ENCODE peak calls at places on chromosomes 3 and 15, in ten cellular contexts. One of them, this sample, is unnamed.

GRCh38 chr3:114671741-114672510 is 378.1 kb downstream of the TIGIT start:
- DNase-seq in right lobe of liver: no peak
- DNase-seq in ovary: no peak
- DNase-seq in neural progenitor cell: no peak
- DNase-seq in PC-3: no peak
- DNase-seq in aorta: no peak
- DNase-seq in HepG2: no peak
- DNase-seq in mammary epithelial cell: no peak
- DNase-seq in suprapubic skin: no peak
- DNase-seq in colonic mucosa: no peak
- DNase-seq in this sample: no peak

GRCh38 chr3:125054436-125055164 is 1.2 kb downstream of the HEG1 start:
- DNase-seq in right lobe of liver: no peak
- DNase-seq in ovary: no peak
- DNase-seq in neural progenitor cell: peak; percentile 53
- DNase-seq in PC-3: peak; percentile 38
- DNase-seq in aorta: no peak
- DNase-seq in HepG2: peak; percentile 85
- DNase-seq in mammary epithelial cell: peak; percentile 43
- DNase-seq in suprapubic skin: no peak
- DNase-seq in colonic mucosa: peak; percentile 30
- DNase-seq in this sample: no peak

GRCh38 chr15:100116416-100117190 is 225.2 kb downstream of the ADAMTS17 start:
- DNase-seq in right lobe of liver: no peak
- DNase-seq in ovary: peak; percentile 94
- DNase-seq in neural progenitor cell: no peak
- DNase-seq in PC-3: no peak
- DNase-seq in aorta: no peak
- DNase-seq in HepG2: no peak
- DNase-seq in mammary epithelial cell: no peak
- DNase-seq in suprapubic skin: no peak
- DNase-seq in colonic mucosa: no peak
- DNase-seq in this sample: no peak

GRCh38 chr15:75836953-75837321 is 6.3 kb upstream of the UBE2Q2 start:
- DNase-seq in right lobe of liver: no peak
- DNase-seq in ovary: no peak
- DNase-seq in neural progenitor cell: no peak
- DNase-seq in PC-3: peak; percentile 71
- DNase-seq in aorta: peak; percentile 65
- DNase-seq in HepG2: no peak
- DNase-seq in mammary epithelial cell: peak; percentile 82
- DNase-seq in suprapubic skin: no peak
- DNase-seq in colonic mucosa: no peak
- DNase-seq in this sample: peak; percentile 76

GRCh38 chr3:42719002-42719401 is 16.4 kb upstream of the HHATL start:
- DNase-seq in right lobe of liver: no peak
- DNase-seq in ovary: no peak
- DNase-seq in neural progenitor cell: no peak
- DNase-seq in PC-3: no peak
- DNase-seq in aorta: no peak
- DNase-seq in HepG2: no peak
- DNase-seq in mammary epithelial cell: no peak
- DNase-seq in suprapubic skin: no peak
- DNase-seq in colonic mucosa: no peak
- DNase-seq in this sample: no peak

GRCh38 chr15:66894363-66894762 is 171.0 kb upstream of the SMAD3 start:
- DNase-seq in right lobe of liver: no peak
- DNase-seq in ovary: no peak
- DNase-seq in neural progenitor cell: no peak
- DNase-seq in PC-3: peak; percentile 23
- DNase-seq in aorta: no peak
- DNase-seq in HepG2: peak; percentile 23
- DNase-seq in mammary epithelial cell: no peak
- DNase-seq in suprapubic skin: peak; percentile 7
- DNase-seq in colonic mucosa: peak; percentile 3
- DNase-seq in this sample: no peak

GRCh38 chr3:60636846-60637245 is 614.4 kb downstream of the FHIT start:
- DNase-seq in right lobe of liver: no peak
- DNase-seq in ovary: no peak
- DNase-seq in neural progenitor cell: peak; percentile 8
- DNase-seq in PC-3: peak; percentile 73
- DNase-seq in aorta: no peak
- DNase-seq in HepG2: no peak
- DNase-seq in mammary epithelial cell: peak; percentile 21
- DNase-seq in suprapubic skin: no peak
- DNase-seq in colonic mucosa: no peak
- DNase-seq in this sample: no peak

GRCh38 chr3:38039899-38040261 is 872 bp downstream of the DLEC1 start:
- DNase-seq in right lobe of liver: peak; percentile 50
- DNase-seq in ovary: no peak
- DNase-seq in neural progenitor cell: peak; percentile 41
- DNase-seq in PC-3: no peak
- DNase-seq in aorta: peak; percentile 83
- DNase-seq in HepG2: no peak
- DNase-seq in mammary epithelial cell: no peak
- DNase-seq in suprapubic skin: no peak
- DNase-seq in colonic mucosa: peak; percentile 73
- DNase-seq in this sample: no peak

GRCh38 chr3:194043516-194043915 is 92.4 kb upstream of the HES1 start:
- DNase-seq in right lobe of liver: no peak
- DNase-seq in ovary: no peak
- DNase-seq in neural progenitor cell: no peak
- DNase-seq in PC-3: peak; percentile 38
- DNase-seq in aorta: no peak
- DNase-seq in HepG2: no peak
- DNase-seq in mammary epithelial cell: peak; percentile 40
- DNase-seq in suprapubic skin: no peak
- DNase-seq in colonic mucosa: no peak
- DNase-seq in this sample: peak; percentile 58

GRCh38 chr15:54518145-54518941 is 540.1 kb downstream of the UNC13C start:
- DNase-seq in right lobe of liver: no peak
- DNase-seq in ovary: no peak
- DNase-seq in neural progenitor cell: no peak
- DNase-seq in PC-3: no peak
- DNase-seq in aorta: no peak
- DNase-seq in HepG2: no peak
- DNase-seq in mammary epithelial cell: no peak
- DNase-seq in suprapubic skin: no peak
- DNase-seq in colonic mucosa: no peak
- DNase-seq in this sample: no peak

GRCh38 chr3:179181993-179182551 is 33.9 kb downstream of the PIK3CA start:
- DNase-seq in right lobe of liver: no peak
- DNase-seq in ovary: no peak
- DNase-seq in neural progenitor cell: no peak
- DNase-seq in PC-3: peak; percentile 19
- DNase-seq in aorta: no peak
- DNase-seq in HepG2: no peak
- DNase-seq in mammary epithelial cell: peak; percentile 36
- DNase-seq in suprapubic skin: no peak
- DNase-seq in colonic mucosa: no peak
- DNase-seq in this sample: peak; percentile 7

GRCh38 chr3:42547401-42547945 is 34.3 kb downstream of the SEC22C start:
- DNase-seq in right lobe of liver: peak; percentile 75
- DNase-seq in ovary: peak; percentile 70
- DNase-seq in neural progenitor cell: peak; percentile 71
- DNase-seq in PC-3: peak; percentile 76
- DNase-seq in aorta: peak; percentile 73
- DNase-seq in HepG2: peak; percentile 23
- DNase-seq in mammary epithelial cell: peak; percentile 36
- DNase-seq in suprapubic skin: peak; percentile 88
- DNase-seq in colonic mucosa: peak; percentile 72
- DNase-seq in this sample: peak; percentile 35

GRCh38 chr3:66428733-66429132 is 72.1 kb downstream of the LRIG1 start:
- DNase-seq in right lobe of liver: peak; percentile 79
- DNase-seq in ovary: peak; percentile 80
- DNase-seq in neural progenitor cell: no peak
- DNase-seq in PC-3: peak; percentile 84
- DNase-seq in aorta: peak; percentile 76
- DNase-seq in HepG2: no peak
- DNase-seq in mammary epithelial cell: peak; percentile 93
- DNase-seq in suprapubic skin: peak; percentile 86
- DNase-seq in colonic mucosa: peak; percentile 68
- DNase-seq in this sample: peak; percentile 84

GRCh38 chr3:129596194-129597086 is 10.0 kb downstream of the PLXND1 start:
- DNase-seq in right lobe of liver: peak; percentile 66
- DNase-seq in ovary: peak; percentile 93
- DNase-seq in neural progenitor cell: peak; percentile 65
- DNase-seq in PC-3: no peak
- DNase-seq in aorta: peak; percentile 94
- DNase-seq in HepG2: peak; percentile 91
- DNase-seq in mammary epithelial cell: no peak
- DNase-seq in suprapubic skin: peak; percentile 94
- DNase-seq in colonic mucosa: peak; percentile 67
- DNase-seq in this sample: no peak

GRCh38 chr15:79179597-79179996 is 89.0 kb upstream of the RASGRF1 start:
- DNase-seq in right lobe of liver: no peak
- DNase-seq in ovary: no peak
- DNase-seq in neural progenitor cell: no peak
- DNase-seq in PC-3: no peak
- DNase-seq in aorta: no peak
- DNase-seq in HepG2: no peak
- DNase-seq in mammary epithelial cell: no peak
- DNase-seq in suprapubic skin: no peak
- DNase-seq in colonic mucosa: no peak
- DNase-seq in this sample: no peak
- H3K27ac ChIP-seq in right lobe of liver: no peak overlapping the region
- H3K27ac ChIP-seq in ovary: no peak overlapping the region
- H3K27ac ChIP-seq in neural progenitor cell: no peak overlapping the region
- H3K27ac ChIP-seq in PC-3: no peak overlapping the region
- H3K27ac ChIP-seq in aorta: no peak overlapping the region
- H3K27ac ChIP-seq in HepG2: no peak overlapping the region
- H3K27ac ChIP-seq in mammary epithelial cell: no peak overlapping the region
- H3K27ac ChIP-seq in suprapubic skin: no peak overlapping the region
- H3K27ac ChIP-seq in colonic mucosa: no peak overlapping the region
- H3K27ac ChIP-seq in this sample: no peak overlapping the region

GRCh38 chr3:73405853-73406252 is 218.9 kb downstream of the PDZRN3 start:
- DNase-seq in right lobe of liver: no peak
- DNase-seq in ovary: no peak
- DNase-seq in neural progenitor cell: no peak
- DNase-seq in PC-3: no peak
- DNase-seq in aorta: no peak
- DNase-seq in HepG2: no peak
- DNase-seq in mammary epithelial cell: no peak
- DNase-seq in suprapubic skin: no peak
- DNase-seq in colonic mucosa: no peak
- DNase-seq in this sample: no peak

GRCh38 chr3:73405000-73405399 is 219.7 kb downstream of the PDZRN3 start:
- DNase-seq in right lobe of liver: no peak
- DNase-seq in ovary: no peak
- DNase-seq in neural progenitor cell: no peak
- DNase-seq in PC-3: no peak
- DNase-seq in aorta: no peak
- DNase-seq in HepG2: no peak
- DNase-seq in mammary epithelial cell: no peak
- DNase-seq in suprapubic skin: no peak
- DNase-seq in colonic mucosa: no peak
- DNase-seq in this sample: no peak

GRCh38 chr3:73407572-73407971 is 217.2 kb downstream of the PDZRN3 start:
- DNase-seq in right lobe of liver: no peak
- DNase-seq in ovary: no peak
- DNase-seq in neural progenitor cell: no peak
- DNase-seq in PC-3: no peak
- DNase-seq in aorta: no peak
- DNase-seq in HepG2: no peak
- DNase-seq in mammary epithelial cell: no peak
- DNase-seq in suprapubic skin: no peak
- DNase-seq in colonic mucosa: no peak
- DNase-seq in this sample: no peak

GRCh38 chr3:73401616-73402265 is 223.0 kb downstream of the PDZRN3 start:
- DNase-seq in right lobe of liver: no peak
- DNase-seq in ovary: peak; percentile 65
- DNase-seq in neural progenitor cell: no peak
- DNase-seq in PC-3: no peak
- DNase-seq in aorta: no peak
- DNase-seq in HepG2: no peak
- DNase-seq in mammary epithelial cell: no peak
- DNase-seq in suprapubic skin: no peak
- DNase-seq in colonic mucosa: peak; percentile 60
- DNase-seq in this sample: no peak

GRCh38 chr3:73404450-73404849 is 220.3 kb downstream of the PDZRN3 start:
- DNase-seq in right lobe of liver: no peak
- DNase-seq in ovary: no peak
- DNase-seq in neural progenitor cell: peak; percentile 61
- DNase-seq in PC-3: no peak
- DNase-seq in aorta: no peak
- DNase-seq in HepG2: no peak
- DNase-seq in mammary epithelial cell: no peak
- DNase-seq in suprapubic skin: no peak
- DNase-seq in colonic mucosa: no peak
- DNase-seq in this sample: no peak
- H3K4me1 ChIP-seq in right lobe of liver: no peaks in the 10 kb centered on the region
- H3K4me1 ChIP-seq in ovary: peaks cover 34% of the 10 kb centered on the region
- H3K4me1 ChIP-seq in neural progenitor cell: peaks cover 18% of the 10 kb centered on the region
- H3K4me1 ChIP-seq in PC-3: no peaks in the 10 kb centered on the region
- H3K4me1 ChIP-seq in aorta: peaks cover 11% of the 10 kb centered on the region
- H3K4me1 ChIP-seq in HepG2: no peaks in the 10 kb centered on the region
- H3K4me1 ChIP-seq in mammary epithelial cell: no peaks in the 10 kb centered on the region
- H3K4me1 ChIP-seq in suprapubic skin: peaks cover 20% of the 10 kb centered on the region
- H3K4me1 ChIP-seq in colonic mucosa: no peaks in the 10 kb centered on the region
- H3K4me1 ChIP-seq in this sample: no peaks in the 10 kb centered on the region

DNA sequence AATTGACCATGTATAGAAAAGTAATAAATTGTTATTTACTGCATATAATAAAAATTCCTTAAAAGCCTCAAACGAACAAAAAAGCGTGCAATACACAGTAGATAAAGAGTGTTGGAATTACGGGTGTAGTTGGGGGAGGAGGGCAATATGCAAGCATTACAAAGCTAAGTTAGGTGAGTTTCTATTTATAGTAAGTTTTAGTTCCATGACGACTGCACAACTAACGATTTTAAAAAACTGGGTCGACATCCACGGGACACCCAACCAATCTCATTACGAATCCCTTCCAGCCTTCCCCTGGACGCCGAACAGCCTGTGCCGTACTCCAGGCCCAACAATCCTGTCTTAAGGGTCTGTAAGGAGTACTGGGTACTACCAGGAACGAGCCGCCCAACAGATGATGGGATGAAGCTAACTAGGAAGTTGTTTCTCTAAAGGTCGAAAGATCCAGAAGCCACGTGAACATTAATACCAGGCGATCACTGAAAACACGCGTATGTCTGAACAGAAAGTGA is 682 bp downstream of the POLQ start:
- DNase-seq in right lobe of liver: no peak
- DNase-seq in ovary: no peak
- DNase-seq in neural progenitor cell: peak; percentile 8
- DNase-seq in PC-3: peak; percentile 25
- DNase-seq in aorta: no peak
- DNase-seq in HepG2: no peak
- DNase-seq in mammary epithelial cell: no peak
- DNase-seq in suprapubic skin: no peak
- DNase-seq in colonic mucosa: no peak
- DNase-seq in this sample: peak; percentile 32
- H3K27ac ChIP-seq in right lobe of liver: no peak overlapping the region
- H3K27ac ChIP-seq in ovary: no peak overlapping the region
- H3K27ac ChIP-seq in neural progenitor cell: no peak overlapping the region
- H3K27ac ChIP-seq in PC-3: no peak overlapping the region
- H3K27ac ChIP-seq in aorta: no peak overlapping the region
- H3K27ac ChIP-seq in HepG2: peak overlapping the region; percentile 51
- H3K27ac ChIP-seq in mammary epithelial cell: peak overlapping the region; percentile 66
- H3K27ac ChIP-seq in suprapubic skin: no peak overlapping the region
- H3K27ac ChIP-seq in colonic mucosa: peak overlapping the region; percentile 80
- H3K27ac ChIP-seq in this sample: peak overlapping the region; percentile 39

GRCh38 chr3:48429416-48430358 is at the start of gene PLXNB1:
- DNase-seq in right lobe of liver: peak; percentile 89
- DNase-seq in ovary: peak; percentile 87
- DNase-seq in neural progenitor cell: peak; percentile 92
- DNase-seq in PC-3: peak; percentile 63
- DNase-seq in aorta: peak; percentile 66
- DNase-seq in HepG2: peak; percentile 97
- DNase-seq in mammary epithelial cell: peak; percentile 88
- DNase-seq in suprapubic skin: peak; percentile 89
- DNase-seq in colonic mucosa: peak; percentile 85
- DNase-seq in this sample: peak; percentile 89
- H3K4me1 ChIP-seq in right lobe of liver: peaks cover 42% of the 10 kb centered on the region
- H3K4me1 ChIP-seq in ovary: peaks cover 51% of the 10 kb centered on the region
- H3K4me1 ChIP-seq in neural progenitor cell: peaks cover 36% of the 10 kb centered on the region
- H3K4me1 ChIP-seq in PC-3: peaks cover 25% of the 10 kb centered on the region
- H3K4me1 ChIP-seq in aorta: no peaks in the 10 kb centered on the region
- H3K4me1 ChIP-seq in HepG2: peaks cover 84% of the 10 kb centered on the region
- H3K4me1 ChIP-seq in mammary epithelial cell: peaks cover 81% of the 10 kb centered on the region
- H3K4me1 ChIP-seq in suprapubic skin: peaks cover 90% of the 10 kb centered on the region
- H3K4me1 ChIP-seq in colonic mucosa: peaks cover 34% of the 10 kb centered on the region
- H3K4me1 ChIP-seq in this sample: peaks cover 44% of the 10 kb centered on the region